ENCODE peak calls at places on chromosomes 16 and 17, in seven cellular contexts. H is frontal cortex; F is mammary epithelial cell; S is NCI-H146; U is activated effector memory CD4-positive, alpha-beta T cell treated with anti-CD3 and anti-CD28 coated beads, Interleukin-2, amount 50 U/mL, for 16 hours; M is midbrain; E is CD4-positive, alpha-beta T cell. I is an unnamed sample.
A peak's percentile ranks its signal among the peaks of the same experiment; 100 is the strongest.

GRCh38 chr16:8962393-8963009 is 1.2 kb downstream of the USP7 start:
- DNase-seq in F (peak; percentile 43), H (no peak), M (no peak), S (peak; percentile 47), E (peak; percentile 28), U (peak; percentile 84), I (no peak)

GRCh38 chr16:53007095-53007494 is 45.6 kb downstream of the CHD9NB start:
- DNase-seq in U (no peak), M (no peak), E (no peak), S (no peak), F (no peak), H (no peak), I (no peak)

GRCh38 chr17:67729903-67730302 is 12.2 kb downstream of the NOL11 start:
- DNase-seq in M (no peak), S (no peak), F (no peak), E (no peak), U (no peak), H (no peak), I (no peak)

GRCh38 chr17:42275527-42276358 is 448 bp downstream of the STAT5B start:
- DNase-seq in S (peak; percentile 30), F (no peak), U (peak; percentile 76), E (no peak), H (no peak), M (no peak), I (peak; percentile 48)

GRCh38 chr16:68664297-68664696 is 19.2 kb downstream of the CDH3 start:
- DNase-seq in F (no peak), U (no peak), E (no peak), M (no peak), H (no peak), S (no peak), I (no peak)

GRCh38 chr16:14527411-14528044 is 102.5 kb downstream of the PARN start:
- DNase-seq in U (no peak), H (no peak), E (no peak), M (no peak), F (peak; percentile 71), S (no peak), I (no peak)

GRCh38 chr17:1108560-1108809 is 71.3 kb downstream of the ABR start:
- DNase-seq in S (peak; percentile 57), E (no peak), M (no peak), F (peak; percentile 32), H (no peak), U (no peak), I (peak; percentile 38)

GRCh38 chr17:77476498-77476897 is 335.7 kb downstream of the SEC14L1 start:
- DNase-seq in F (no peak), H (no peak), E (no peak), M (no peak), U (no peak), S (no peak), I (no peak)

GRCh38 chr16:6835516-6835915 is 497.1 kb upstream of the RBFOX1 start:
- DNase-seq in H (no peak), S (no peak), E (no peak), U (no peak), M (no peak), F (no peak), I (no peak)

GRCh38 chr16:662095-662494 is 5.8 kb upstream of the RHOT2 start:
- DNase-seq in S (no peak), F (no peak), E (no peak), H (no peak), U (no peak), M (no peak), I (no peak)

GRCh38 chr16:48194828-48195566 is 39.2 kb upstream of the ABCC12 start:
- DNase-seq in U (no peak), H (no peak), F (peak; percentile 90), S (peak; percentile 25), M (no peak), E (no peak), I (no peak)

GRCh38 chr16:1069154-1069553 is 3.4 kb upstream of the SSTR5 start:
- DNase-seq in M (no peak), E (no peak), F (no peak), S (no peak), U (no peak), H (no peak), I (no peak)

GRCh38 chr17:46737331-46737730 is 81.2 kb downstream of the WNT3 start:
- DNase-seq in H (no peak), U (no peak), E (no peak), M (no peak), S (no peak), F (no peak), I (no peak)

GRCh38 chr16:11877374-11877773 is 26.0 kb upstream of the RSL1D1 start:
- DNase-seq in S (no peak), H (no peak), M (no peak), U (no peak), E (no peak), F (peak; percentile 36), I (no peak)

GRCh38 chr17:63446218-63446980 is at the start of gene CYB561:
- DNase-seq in U (peak; percentile 89), H (peak; percentile 83), E (peak; percentile 33), M (peak; percentile 9), F (peak; percentile 63), S (peak; percentile 87), I (peak; percentile 63)

GRCh38 chr17:72683506-72684404 is 408.7 kb downstream of the SLC39A11 start:
- DNase-seq in U (no peak), S (peak; percentile 61), F (peak; percentile 95), M (no peak), E (no peak), H (no peak), I (peak; percentile 5)

GRCh38 chr17:836154-836553 is 54.0 kb downstream of the MRM3 start:
- DNase-seq in E (no peak), U (no peak), M (no peak), H (no peak), S (no peak), F (no peak), I (no peak)

GRCh38 chr17:50046667-50047066 is 9.2 kb upstream of the ITGA3 start:
- DNase-seq in M (no peak), E (no peak), H (no peak), U (no peak), S (no peak), F (no peak), I (no peak)

GRCh38 chr16:61313931-61314330 is 722.3 kb downstream of the CDH8 start:
- DNase-seq in U (no peak), M (no peak), E (no peak), S (no peak), F (peak; percentile 66), H (no peak), I (no peak)

GRCh38 chr16:85975421-85976100 is 76.6 kb downstream of the IRF8 start:
- DNase-seq in U (no peak), S (no peak), M (no peak), H (no peak), E (no peak), F (no peak), I (no peak)

GRCh38 chr16:17063156-17063555 is 407.6 kb downstream of the XYLT1 start:
- DNase-seq in U (no peak), F (no peak), E (no peak), H (no peak), S (no peak), M (no peak), I (no peak)

GRCh38 chr16:87101903-87102302 is 215.3 kb downstream of the C16orf95 start:
- DNase-seq in U (no peak), S (no peak), H (no peak), E (no peak), M (no peak), F (no peak), I (no peak)

GRCh38 chr17:15143524-15143923 is 121.6 kb downstream of the PMP22 start:
- DNase-seq in M (no peak), E (no peak), U (no peak), F (no peak), H (no peak), S (no peak), I (no peak)

GRCh38 chr16:52976539-52977167 is 76.0 kb downstream of the CHD9NB start:
- DNase-seq in U (no peak), S (peak; percentile 11), E (no peak), F (peak; percentile 52), M (no peak), H (no peak), I (peak; percentile 31)

GRCh38 chr17:10729334-10730193 is at the start of gene TMEM220:
- DNase-seq in M (peak; percentile 71), H (peak; percentile 40), U (peak; percentile 72), F (peak; percentile 5), E (peak; percentile 12), S (no peak), I (peak; percentile 37)

I was measured in G401.